ENCODE peak calls at places on chromosome 2, in five cellular contexts. X is CD8-positive, alpha-beta T cell; S is endothelial cell of umbilical vein; H is upper lobe of right lung; D is LNCaP clone FGC. N is an unnamed sample.

GRCh38 chr2:121897335-121897970 is 142.0 kb downstream of the TSN start:
- DNase-seq in H (no peak), S (peak), X (no peak), D (peak), N (no peak)

GRCh38 chr2:127128508-127128907 is 21.6 kb upstream of the BIN1 start:
- DNase-seq in S (no peak), D (peak), H (peak), X (no peak), N (no peak)

GRCh38 chr2:160228141-160228963 is 28.3 kb upstream of the ITGB6 start:
- DNase-seq in H (no peak), S (peak), X (no peak), D (no peak), N (peak)

GRCh38 chr2:127829845-127830246 is 18.9 kb upstream of the WDR33 start:
- DNase-seq in S (no peak), X (peak), D (no peak), H (no peak), N (no peak)

GRCh38 chr2:209495855-209496585 is 72.2 kb downstream of the MAP2 start:
- DNase-seq in X (no peak), S (peak), H (no peak), D (peak), N (peak)

GRCh38 chr2:231785413-231785812 is 832 bp upstream of the COPS7B start:
- DNase-seq in X (no peak), S (no peak), D (no peak), H (no peak), N (no peak)

GRCh38 chr2:43421194-43421593 is 174.6 kb downstream of the THADA start:
- DNase-seq in H (no peak), X (no peak), D (no peak), S (no peak), N (no peak)

GRCh38 chr2:65128297-65129190 is 1.4 kb downstream of the RAB1A start:
- DNase-seq in D (no peak), H (no peak), S (peak), X (no peak), N (peak)

GRCh38 chr2:1542971-1543370 is 129.7 kb downstream of the TPO start:
- DNase-seq in D (no peak), H (no peak), S (no peak), X (no peak), N (no peak)

GRCh38 chr2:43135583-43135982 is 90.8 kb downstream of the ZFP36L2 start:
- DNase-seq in S (no peak), H (peak), X (no peak), D (no peak), N (no peak)

GRCh38 chr2:17303054-17303453 is 215.2 kb downstream of the RAD51AP2 start:
- DNase-seq in H (no peak), S (no peak), X (no peak), D (no peak), N (peak)

DNA sequence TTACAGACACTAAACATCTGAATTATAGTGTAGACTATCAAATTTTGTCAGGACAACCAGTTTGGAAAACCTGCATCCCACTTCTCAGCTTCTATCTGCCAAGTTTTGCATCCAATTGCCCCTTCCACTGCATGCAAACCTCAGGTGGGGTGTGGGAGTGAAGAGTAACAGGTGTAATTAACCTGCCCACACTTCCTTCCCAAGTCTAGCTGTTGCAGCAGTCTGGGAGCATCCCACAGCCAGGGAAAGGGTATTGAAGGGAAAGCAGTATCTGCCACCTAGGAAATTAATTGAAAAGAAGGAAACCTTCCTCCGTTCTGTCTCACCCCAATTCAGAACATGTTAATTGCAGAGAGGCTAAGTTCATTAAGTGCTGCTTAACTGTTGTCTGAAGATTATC is 189.9 kb downstream of the NCKAP5 start:
- DNase-seq in D (no peak), X (no peak), S (no peak), H (no peak), N (no peak)
- H3K4me3 ChIP-seq in D (no peak), X (no peak), S (no peak), H (no peak), N (no peak)

GRCh38 chr2:75241696-75242095 is 42.4 kb upstream of the TACR1 start:
- DNase-seq in S (peak), D (no peak), X (no peak), H (no peak), N (no peak)
- TF ChIP-seq CTCF in S (peak), D (peak), X (no peak), H (no peak), N (peak)

GRCh38 chr2:184597571-184597980 is 753 bp upstream of the ZNF804A start:
- DNase-seq in D (no peak), H (no peak), S (peak), X (no peak), N (peak)
- H3K4me3 ChIP-seq in D (no peak), H (peak), S (peak), X (no peak), N (peak)

GRCh38 chr2:27891820-27892105 is 1.2 kb downstream of the BABAM2 start:
- DNase-seq in H (no peak), D (no peak), X (no peak), S (no peak), N (no peak)
- TF ChIP-seq CTCF in H (no peak), D (no peak), X (no peak), S (no peak), N (no peak)

GRCh38 chr2:31083204-31083993 is 54.8 kb downstream of the GALNT14 start:
- DNase-seq in D (no peak), X (no peak), H (no peak), S (no peak), N (no peak)
- H3K4me3 ChIP-seq in D (no peak), X (no peak), H (no peak), S (no peak), N (no peak)

GRCh38 chr2:15189236-15189635 is 371.9 kb downstream of the NBAS start:
- DNase-seq in D (no peak), H (no peak), X (no peak), S (no peak), N (peak)
- TF ChIP-seq CTCF in D (peak), H (no peak), X (no peak), S (no peak), N (peak)

GRCh38 chr2:162318280-162319222 is at the start of gene IFIH1:
- DNase-seq in S (peak), D (no peak), H (peak), X (peak), N (peak)

GRCh38 chr2:162317910-162318279 is 589 bp downstream of the IFIH1 start:
- DNase-seq in X (no peak), D (no peak), S (peak), H (peak), N (no peak)

GRCh38 chr2:162312853-162313252 is 5.6 kb downstream of the IFIH1 start:
- DNase-seq in X (no peak), S (no peak), H (no peak), D (no peak), N (no peak)

GRCh38 chr2:162316590-162316989 is 1.9 kb downstream of the IFIH1 start:
- DNase-seq in H (no peak), X (no peak), D (no peak), S (no peak), N (no peak)

DNA sequence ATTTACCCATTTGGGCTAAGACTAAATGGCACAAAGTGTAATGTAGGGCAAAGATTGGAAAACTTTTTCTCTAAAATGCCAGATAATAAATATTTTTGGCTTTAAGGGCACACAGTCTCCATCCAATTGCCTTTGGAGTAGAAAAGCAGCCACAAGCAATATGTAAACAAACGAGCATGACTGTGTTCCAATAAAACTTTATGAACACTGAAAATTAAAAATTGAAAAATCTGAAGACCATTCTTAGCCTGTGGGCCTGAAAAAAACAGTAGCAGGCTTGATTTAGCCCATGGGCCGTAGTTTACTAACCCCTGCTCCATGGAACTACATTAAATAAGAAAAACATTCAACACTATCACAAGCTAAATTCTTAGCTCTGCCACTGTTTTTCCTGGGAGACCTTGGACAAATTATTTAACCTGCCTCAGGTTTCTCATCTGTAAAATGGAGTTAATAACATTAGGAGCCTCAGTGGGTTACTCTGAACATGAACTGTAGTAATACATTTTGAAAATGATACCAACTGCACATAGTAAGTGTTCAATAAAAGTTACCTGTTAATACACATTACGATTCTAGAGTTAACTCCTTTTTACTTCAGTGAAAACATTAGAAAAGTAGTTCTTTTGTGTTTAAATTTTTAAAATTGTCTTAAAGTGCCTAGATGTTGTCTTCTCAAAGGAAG is 1.3 kb downstream of the IFIH1 start:
- DNase-seq in S (no peak), X (no peak), H (no peak), D (no peak), N (no peak)
- H3K4me3 ChIP-seq in S (peak), X (peak), H (peak), D (peak), N (no peak)

GRCh38 chr2:60106836-60107529 is 446.5 kb downstream of the BCL11A start:
- DNase-seq in S (no peak), H (no peak), X (no peak), D (no peak), N (no peak)

GRCh38 chr2:60105868-60106267 is 447.6 kb downstream of the BCL11A start:
- DNase-seq in X (no peak), H (no peak), S (no peak), D (no peak), N (no peak)

GRCh38 chr2:60104514-60105501 is 448.6 kb downstream of the BCL11A start:
- DNase-seq in S (no peak), D (no peak), X (no peak), H (no peak), N (peak)

DNA sequence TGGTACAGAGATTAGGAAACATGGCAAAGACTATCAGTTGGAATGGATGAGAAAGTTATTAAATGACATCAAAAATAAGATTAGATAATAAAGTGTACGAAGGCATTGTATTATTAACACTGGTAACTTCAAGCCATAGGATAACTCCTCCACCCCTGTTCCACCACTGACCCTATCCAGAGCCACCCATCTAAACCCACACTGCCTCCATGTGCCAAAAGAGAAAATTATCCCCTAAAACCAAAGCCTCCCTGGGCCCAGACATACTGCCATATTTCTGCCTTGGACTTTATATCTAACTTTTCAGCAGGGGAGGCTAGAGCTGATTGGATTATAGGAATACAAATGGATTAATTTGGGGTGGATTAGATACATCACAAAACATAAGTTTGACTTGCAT is 443.7 kb downstream of the BCL11A start:
- DNase-seq in H (no peak), S (no peak), X (no peak), D (no peak), N (no peak)
- TF ChIP-seq CTCF in H (no peak), S (no peak), X (no peak), D (no peak), N (no peak)

GRCh38 chr2:71277159-71277498 is 50.2 kb upstream of the PAIP2B start:
- DNase-seq in D (no peak), S (no peak), H (no peak), X (no peak), N (no peak)
- H3K4me3 ChIP-seq in D (peak), S (peak), H (peak), X (peak), N (peak)

GRCh38 chr2:35415282-35415681 is 940.3 kb upstream of the CRIM1 start:
- DNase-seq in X (no peak), H (no peak), S (no peak), D (no peak), N (no peak)
- TF ChIP-seq CTCF in X (no peak), H (no peak), S (peak), D (no peak), N (peak)